ENCODE peak calls at places on chromosome 18, in four cellular contexts. G, W, L and O are unnamed samples.

GRCh38 chr18:31185551-31185950 is 22.9 kb upstream of the DSC1 start:
- DNase-seq in L (no peak), W (no peak), G (peak), O (no peak)

GRCh38 chr18:43013489-43013888 is 102.0 kb downstream of the RIT2 start:
- DNase-seq in W (peak), L (no peak), G (no peak), O (no peak)

GRCh38 chr18:21678897-21679296 is 25.7 kb downstream of the ABHD3 start:
- DNase-seq in W (no peak), G (no peak), L (no peak), O (no peak)

GRCh38 chr18:60044290-60045006 is 144.7 kb downstream of the PMAIP1 start:
- DNase-seq in G (peak), L (no peak), W (peak), O (no peak)

GRCh38 chr18:70421471-70421870 is 132.6 kb downstream of the SOCS6 start:
- DNase-seq in G (peak), L (no peak), W (peak), O (no peak)

GRCh38 chr18:59067873-59068272 is 71.8 kb upstream of the SEC11C start:
- DNase-seq in W (peak), G (peak), L (no peak), O (no peak)

GRCh38 chr18:50079571-50080295 is 115.2 kb downstream of the MYO5B start:
- DNase-seq in L (no peak), W (no peak), G (no peak), O (no peak)

GRCh38 chr18:44651453-44651852 is 29.2 kb upstream of the SETBP1 start:
- DNase-seq in W (peak), G (peak), L (no peak), O (no peak)

GRCh38 chr18:12855886-12856285 is 28.2 kb downstream of the PTPN2 start:
- DNase-seq in W (no peak), G (peak), L (no peak), O (no peak)

GRCh38 chr18:12857991-12858544 is 26.0 kb downstream of the PTPN2 start:
- DNase-seq in G (peak), L (no peak), W (no peak), O (no peak)

GRCh38 chr18:12858961-12859360 is 25.1 kb downstream of the PTPN2 start:
- DNase-seq in W (no peak), L (no peak), G (no peak), O (no peak)

GRCh38 chr18:12860530-12860929 is 23.5 kb downstream of the PTPN2 start:
- DNase-seq in L (no peak), W (no peak), G (no peak), O (no peak)

GRCh38 chr18:12857215-12857924 is 26.7 kb downstream of the PTPN2 start:
- DNase-seq in W (no peak), L (no peak), G (no peak), O (no peak)
- H3K4me3 ChIP-seq in W (no peak), L (no peak), G (no peak), O (no peak)

GRCh38 chr18:10086458-10086857 is 172.6 kb downstream of the VAPA start:
- DNase-seq in G (peak), W (no peak), L (no peak), O (no peak)
- TF ChIP-seq CTCF in G (no peak), W (no peak), L (no peak), O (no peak)

GRCh38 chr18:2961828-2962227 is 51.1 kb downstream of the LPIN2 start:
- DNase-seq in G (no peak), L (no peak), W (peak), O (no peak)
- H3K4me3 ChIP-seq in G (no peak), L (no peak), W (no peak), O (no peak)

GRCh38 chr18:76657428-76657827 is 162.4 kb upstream of the ZNF516 start:
- DNase-seq in L (no peak), W (no peak), G (no peak), O (no peak)
- TF ChIP-seq CTCF in L (no peak), W (no peak), G (no peak), O (no peak)